ENCODE peak calls at places on chromosomes 4 and X, in five cellular contexts. P is fibroblast of lung, W is tibial nerve, C is cardiac muscle cell, K is right lobe of liver. T is an unnamed sample. For H3K4me1 and H3K9me3, the result is how much of the 10 kb centered on the place peaks cover.

GRCh38 chrX:127037179-127037578 is 217.7 kb downstream of the PRR32 start:
- DNase-seq in K (no peak), W (no peak), C (no peak), P (no peak), T (no peak)

GRCh38 chr4:70863099-70863790 is 23.6 kb upstream of the GRSF1 start:
- DNase-seq in C (no peak), P (no peak), K (no peak), W (no peak), T (no peak)

GRCh38 chr4:7186081-7186480 is 6.3 kb upstream of the SORCS2 start:
- DNase-seq in P (no peak), W (no peak), K (no peak), C (no peak), T (peak)

GRCh38 chr4:26248647-26249046 is 72.2 kb upstream of the RBPJ start:
- DNase-seq in K (no peak), C (peak), W (peak), P (peak), T (no peak)

GRCh38 chrX:118603981-118604380 is 108.4 kb downstream of the DOCK11 start:
- DNase-seq in P (peak), W (peak), K (no peak), C (peak), T (no peak)

GRCh38 chrX:153804621-153805020 is 10.2 kb downstream of the SSR4 start:
- DNase-seq in W (no peak), P (no peak), K (no peak), C (no peak), T (no peak)

GRCh38 chr4:13988347-13989265 is 361.1 kb upstream of the BOD1L1 start:
- DNase-seq in W (peak), C (peak), K (no peak), P (peak), T (no peak)

GRCh38 chrX:132565273-132565672 is 76.4 kb upstream of the MBNL3 start:
- DNase-seq in P (no peak), C (no peak), W (no peak), K (no peak), T (no peak)

GRCh38 chr4:138390286-138390685 is 148.1 kb upstream of the SLC7A11 start:
- DNase-seq in P (peak), W (no peak), C (peak), K (no peak), T (no peak)

GRCh38 chr4:68406479-68406859 is 40.8 kb upstream of the TMPRSS11E start:
- DNase-seq in C (no peak), P (no peak), K (no peak), W (no peak), T (no peak)

GRCh38 chrX:30881797-30882196 is 7.3 kb downstream of the TAB3 start:
- DNase-seq in P (no peak), C (no peak), W (no peak), K (no peak), T (no peak)

DNA sequence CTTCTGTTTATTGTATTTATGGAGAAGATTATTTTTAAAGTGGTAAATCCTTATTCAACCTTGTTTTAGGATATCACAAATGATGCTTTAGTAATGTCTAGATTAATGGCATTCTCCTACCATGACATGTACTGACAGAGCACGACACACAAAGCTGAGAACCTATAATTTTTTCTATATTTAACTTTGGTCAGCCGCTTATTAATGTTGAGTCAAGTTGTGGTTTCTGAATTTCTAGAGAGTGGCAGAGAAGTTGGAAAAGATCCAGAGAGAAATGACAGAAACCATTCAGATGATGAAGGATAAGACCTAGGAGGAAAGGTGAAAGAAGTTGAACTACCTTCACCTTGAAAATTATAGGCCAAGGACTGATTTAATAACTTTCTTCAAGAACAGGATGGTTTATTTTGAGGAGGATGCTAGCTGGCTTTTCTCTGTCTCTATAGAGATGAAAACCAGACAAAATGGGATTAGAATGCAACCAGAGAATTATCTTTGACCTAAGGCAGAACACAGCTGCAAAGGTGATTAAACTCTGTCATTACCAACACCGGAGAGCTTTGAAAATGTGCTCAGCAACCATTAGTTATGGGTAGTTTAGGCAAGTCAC is 62.6 kb upstream of the TSPAN5 start:
- DNase-seq in P (peak), K (no peak), W (no peak), C (no peak), T (no peak)
- H3K27ac ChIP-seq in P (no peak), K (no peak), W (no peak), C (no peak), T (no peak)

GRCh38 chr4:148435654-148436406 is 6.4 kb downstream of the NR3C2 start:
- DNase-seq in W (no peak), C (no peak), P (no peak), K (no peak), T (no peak)

GRCh38 chr4:148431401-148431800 is 10.8 kb downstream of the NR3C2 start:
- DNase-seq in C (no peak), K (no peak), W (no peak), P (no peak), T (no peak)

GRCh38 chr4:148437439-148437838 is 4.8 kb downstream of the NR3C2 start:
- DNase-seq in P (no peak), W (no peak), C (no peak), K (no peak), T (no peak)

GRCh38 chr4:148436512-148436911 is 5.7 kb downstream of the NR3C2 start:
- DNase-seq in P (no peak), C (no peak), W (no peak), K (no peak), T (no peak)

GRCh38 chr4:148434075-148434773 is 8.0 kb downstream of the NR3C2 start:
- DNase-seq in C (no peak), W (no peak), K (no peak), P (peak), T (no peak)
- H3K4me1 ChIP-seq in C (under half), W (under half), K (under half), P (under half), T (under half)

GRCh38 chr4:217891-218290 is 87.4 kb downstream of the ZNF732 start:
- DNase-seq in K (no peak), C (no peak), W (no peak), P (no peak), T (no peak)
- H3K9me3 ChIP-seq in K (under half), C (under half), W (under half), P (under half), T (under half)

DNA sequence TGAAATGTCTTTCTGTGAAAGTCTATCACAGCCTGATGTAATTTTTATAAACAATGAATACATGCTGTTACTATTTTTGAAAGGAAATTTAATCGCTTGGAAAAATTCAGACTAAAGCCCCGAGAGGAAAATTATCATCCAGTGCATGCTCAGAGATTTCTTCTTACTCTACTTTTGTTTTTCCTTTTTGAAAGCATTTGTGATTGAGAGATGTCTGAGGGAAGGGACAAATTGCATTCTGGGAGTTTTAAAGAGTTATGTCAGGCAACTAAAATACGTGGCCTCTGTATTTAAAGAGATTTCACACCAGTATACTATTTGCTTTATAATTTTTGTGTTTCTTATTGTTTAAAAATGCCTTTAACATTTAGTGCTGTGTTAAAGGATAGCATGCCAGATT is 1.4 kb upstream of the ZFX start:
- DNase-seq in P (no peak), K (no peak), W (no peak), C (no peak), T (no peak)
- H3K27ac ChIP-seq in P (peak), K (peak), W (peak), C (peak), T (peak)

DNA sequence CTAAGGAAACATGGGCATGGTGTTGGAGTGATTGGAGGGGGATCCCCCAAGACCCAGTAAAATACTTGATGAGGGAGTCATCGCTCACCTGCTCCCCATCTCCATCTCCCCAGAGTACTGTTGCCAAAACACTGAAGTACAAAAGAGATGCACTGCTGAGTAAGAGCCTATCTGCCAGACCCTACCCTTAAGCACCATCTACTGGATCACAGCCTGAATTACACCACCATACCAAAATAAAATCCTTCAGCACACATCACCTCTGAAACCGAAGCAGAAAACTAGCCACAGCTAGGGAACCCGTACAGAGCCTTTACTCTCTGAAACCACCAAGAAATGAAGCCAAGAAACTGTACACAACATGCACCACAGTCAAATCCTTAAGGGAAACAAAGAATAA is 466.3 kb upstream of the ACTRT1 start:
- DNase-seq in C (no peak), K (no peak), W (no peak), P (no peak), T (no peak)
- H3K4me1 ChIP-seq in C (under half), K (under half), W (under half), P (under half), T (under half)

GRCh38 chr4:159273841-159274240 is 171.0 kb downstream of the RAPGEF2 start:
- DNase-seq in K (no peak), W (no peak), P (no peak), C (no peak), T (no peak)

GRCh38 chr4:159273126-159273438 is 170.2 kb downstream of the RAPGEF2 start:
- DNase-seq in C (peak), W (no peak), K (no peak), P (peak), T (no peak)

GRCh38 chr4:159269956-159270355 is 167.1 kb downstream of the RAPGEF2 start:
- DNase-seq in W (no peak), C (no peak), P (no peak), K (no peak), T (no peak)

GRCh38 chr4:159271857-159272256 is 169.0 kb downstream of the RAPGEF2 start:
- DNase-seq in P (no peak), K (no peak), W (no peak), C (no peak), T (no peak)

GRCh38 chr4:159272341-159273125 is 169.7 kb downstream of the RAPGEF2 start:
- DNase-seq in K (no peak), P (peak), C (peak), W (no peak), T (no peak)
- H3K9me3 ChIP-seq in K (under half), P (under half), C (under half), W (under half), T (under half)

DNA sequence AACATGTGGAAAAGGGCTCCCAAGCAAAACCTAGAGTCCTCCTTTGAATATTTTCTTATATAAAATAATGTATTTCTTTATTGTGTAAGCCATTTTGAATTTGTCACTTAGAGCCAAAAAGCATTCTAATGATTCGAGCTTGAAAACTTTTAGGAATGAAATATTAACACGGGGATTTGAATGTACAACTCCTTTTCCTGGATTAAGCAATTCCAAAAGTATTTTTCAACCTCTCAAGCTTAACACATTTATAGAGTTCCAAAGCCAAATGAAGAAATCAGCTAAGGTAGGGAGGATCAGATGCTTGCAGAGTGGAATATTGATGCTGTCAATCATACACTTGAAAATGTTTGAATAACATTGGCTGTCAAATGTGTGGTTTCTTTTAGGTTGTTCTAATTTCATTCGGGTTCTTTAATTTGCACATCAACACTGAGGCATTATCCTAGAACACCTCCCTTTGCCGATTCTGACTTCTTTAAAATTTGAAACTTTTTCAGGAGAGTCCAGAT is 67.2 kb upstream of the ETNPPL start:
- DNase-seq in P (peak), K (no peak), W (no peak), C (peak), T (no peak)
- H3K27ac ChIP-seq in P (no peak), K (no peak), W (no peak), C (peak), T (no peak)

GRCh38 chr4:74523076-74523475 is 78.1 kb downstream of the AREG start:
- DNase-seq in P (peak), K (no peak), C (no peak), W (no peak), T (no peak)

GRCh38 chr4:74524985-74525384 is 80.0 kb downstream of the AREG start:
- DNase-seq in P (no peak), C (no peak), W (no peak), K (no peak), T (no peak)

GRCh38 chr4:74522251-74522991 is 77.5 kb downstream of the AREG start:
- DNase-seq in W (no peak), C (no peak), K (no peak), P (peak), T (no peak)

GRCh38 chr4:74529284-74530041 is 84.5 kb downstream of the AREG start:
- DNase-seq in W (no peak), K (no peak), C (peak), P (no peak), T (no peak)

DNA sequence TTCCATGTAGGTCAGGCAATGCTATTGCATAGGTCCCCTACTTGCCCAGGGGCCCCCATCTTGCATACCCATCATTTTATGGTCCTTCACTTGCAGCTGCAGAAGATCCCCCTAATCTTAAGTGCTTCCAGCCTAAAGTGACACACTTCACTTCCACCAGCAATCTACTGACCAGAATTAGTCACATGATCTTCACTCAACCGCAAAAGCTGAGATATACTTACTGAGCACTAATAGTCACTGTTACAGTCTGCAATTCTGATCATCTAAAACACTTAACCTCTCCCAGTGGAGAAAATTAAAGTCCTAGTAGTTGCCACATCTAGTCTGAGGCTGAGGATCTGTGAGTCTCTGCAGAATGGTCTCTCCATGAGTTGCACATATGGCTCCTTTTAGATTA is 82.1 kb downstream of the AREG start:
- DNase-seq in P (no peak), W (no peak), C (no peak), K (no peak), T (no peak)
- H3K4me1 ChIP-seq in P (under half), W (under half), C (under half), K (under half), T (under half)